ENCODE peak calls at places on chromosome X, in six cellular contexts. One of them, this sample, is unnamed.

GRCh38 chrX:30649859-30650258 is 3.4 kb upstream of the GK start:
- DNase-seq in cardiac muscle cell: peak; percentile 27
- DNase-seq in heart left ventricle: no peak
- DNase-seq in stomach: no peak
- DNase-seq in WTC11: no peak
- DNase-seq in mucosa of descending colon: no peak
- DNase-seq in this sample: peak; percentile 35

GRCh38 chrX:42694260-42694815 is 83.6 kb downstream of the PPP1R2C start:
- DNase-seq in heart left ventricle: no peak
- DNase-seq in mucosa of descending colon: no peak
- DNase-seq in cardiac muscle cell: no peak
- DNase-seq in WTC11: no peak
- DNase-seq in stomach: no peak
- DNase-seq in this sample: no peak

GRCh38 chrX:45592067-45592466 is 391.4 kb upstream of the DIPK2B start:
- DNase-seq in mucosa of descending colon: no peak
- DNase-seq in heart left ventricle: no peak
- DNase-seq in WTC11: no peak
- DNase-seq in cardiac muscle cell: peak; percentile 1
- DNase-seq in stomach: no peak
- DNase-seq in this sample: no peak

GRCh38 chrX:104707042-104707441 is 141.0 kb downstream of the IL1RAPL2 start:
- DNase-seq in cardiac muscle cell: no peak
- DNase-seq in heart left ventricle: no peak
- DNase-seq in WTC11: no peak
- DNase-seq in stomach: no peak
- DNase-seq in mucosa of descending colon: no peak
- DNase-seq in this sample: no peak

GRCh38 chrX:125621588-125621927 is 301.9 kb downstream of the TEX13C start:
- DNase-seq in mucosa of descending colon: no peak
- DNase-seq in WTC11: no peak
- DNase-seq in cardiac muscle cell: no peak
- DNase-seq in stomach: no peak
- DNase-seq in heart left ventricle: no peak
- DNase-seq in this sample: no peak

GRCh38 chrX:54540289-54540688 is 10.3 kb downstream of the GNL3L start:
- DNase-seq in mucosa of descending colon: no peak
- DNase-seq in WTC11: no peak
- DNase-seq in cardiac muscle cell: peak; percentile 53
- DNase-seq in stomach: no peak
- DNase-seq in heart left ventricle: peak; percentile 52
- DNase-seq in this sample: no peak

GRCh38 chrX:140318306-140318705 is 186.6 kb downstream of the SOX3 start:
- DNase-seq in heart left ventricle: no peak
- DNase-seq in WTC11: no peak
- DNase-seq in cardiac muscle cell: no peak
- DNase-seq in stomach: no peak
- DNase-seq in mucosa of descending colon: no peak
- DNase-seq in this sample: no peak

GRCh38 chrX:15301924-15302323 is 13.5 kb downstream of the ASB11 start:
- DNase-seq in mucosa of descending colon: peak; percentile 38
- DNase-seq in stomach: no peak
- DNase-seq in heart left ventricle: peak; percentile 60
- DNase-seq in WTC11: no peak
- DNase-seq in cardiac muscle cell: peak; percentile 36
- DNase-seq in this sample: peak; percentile 19

GRCh38 chrX:152601848-152602616 is 35.7 kb upstream of the GABRQ start:
- DNase-seq in WTC11: peak; percentile 19
- DNase-seq in stomach: no peak
- DNase-seq in cardiac muscle cell: no peak
- DNase-seq in heart left ventricle: no peak
- DNase-seq in mucosa of descending colon: no peak
- DNase-seq in this sample: peak; percentile 1

GRCh38 chrX:108735680-108736508 is 469 bp downstream of the IRS4 start:
- DNase-seq in WTC11: peak; percentile 17
- DNase-seq in mucosa of descending colon: no peak
- DNase-seq in stomach: no peak
- DNase-seq in cardiac muscle cell: peak; percentile 12
- DNase-seq in heart left ventricle: no peak
- DNase-seq in this sample: peak; percentile 8

GRCh38 chrX:136647969-136648368 is at the start of gene CD40LG:
- DNase-seq in cardiac muscle cell: no peak
- DNase-seq in heart left ventricle: no peak
- DNase-seq in mucosa of descending colon: no peak
- DNase-seq in WTC11: no peak
- DNase-seq in stomach: no peak
- DNase-seq in this sample: no peak

GRCh38 chrX:283115-283845 is 2.1 kb downstream of the PLCXD1 start:
- DNase-seq in WTC11: peak; percentile 94
- DNase-seq in stomach: peak; percentile 90
- DNase-seq in heart left ventricle: peak; percentile 88
- DNase-seq in mucosa of descending colon: peak; percentile 96
- DNase-seq in cardiac muscle cell: peak; percentile 90
- DNase-seq in this sample: peak; percentile 81

GRCh38 chrX:108134724-108135123 is 43.1 kb downstream of the ATG4A start:
- DNase-seq in cardiac muscle cell: no peak
- DNase-seq in stomach: no peak
- DNase-seq in mucosa of descending colon: no peak
- DNase-seq in WTC11: peak; percentile 20
- DNase-seq in heart left ventricle: no peak
- DNase-seq in this sample: no peak

GRCh38 chrX:17802756-17803155 is 58.3 kb downstream of the RAI2 start:
- DNase-seq in WTC11: no peak
- DNase-seq in mucosa of descending colon: no peak
- DNase-seq in stomach: no peak
- DNase-seq in cardiac muscle cell: no peak
- DNase-seq in heart left ventricle: no peak
- DNase-seq in this sample: no peak

GRCh38 chrX:96373047-96373355 is 311.6 kb upstream of the DIAPH2 start:
- DNase-seq in cardiac muscle cell: no peak
- DNase-seq in stomach: no peak
- DNase-seq in mucosa of descending colon: no peak
- DNase-seq in heart left ventricle: no peak
- DNase-seq in WTC11: no peak
- DNase-seq in this sample: no peak

GRCh38 chrX:24506082-24506481 is 41.0 kb downstream of the PDK3 start:
- DNase-seq in cardiac muscle cell: peak; percentile 11
- DNase-seq in mucosa of descending colon: no peak
- DNase-seq in WTC11: no peak
- DNase-seq in stomach: no peak
- DNase-seq in heart left ventricle: no peak
- DNase-seq in this sample: no peak

GRCh38 chrX:74422576-74423288 is 1.4 kb downstream of the SLC16A2 start:
- DNase-seq in mucosa of descending colon: peak; percentile 21
- DNase-seq in cardiac muscle cell: peak; percentile 78
- DNase-seq in WTC11: peak; percentile 70
- DNase-seq in heart left ventricle: peak; percentile 70
- DNase-seq in stomach: peak; percentile 59
- DNase-seq in this sample: peak; percentile 1

GRCh38 chrX:134743121-134743520 is 84.8 kb upstream of the PLAC1 start:
- DNase-seq in stomach: no peak
- DNase-seq in cardiac muscle cell: peak; percentile 34
- DNase-seq in WTC11: no peak
- DNase-seq in mucosa of descending colon: no peak
- DNase-seq in heart left ventricle: no peak
- DNase-seq in this sample: no peak

GRCh38 chrX:11374570-11374969 is 81.4 kb downstream of the AMELX start:
- DNase-seq in WTC11: no peak
- DNase-seq in stomach: no peak
- DNase-seq in heart left ventricle: no peak
- DNase-seq in mucosa of descending colon: no peak
- DNase-seq in cardiac muscle cell: no peak
- DNase-seq in this sample: no peak

GRCh38 chrX:23478561-23478960 is 143.9 kb downstream of the PTCHD1 start:
- DNase-seq in stomach: no peak
- DNase-seq in WTC11: no peak
- DNase-seq in mucosa of descending colon: no peak
- DNase-seq in cardiac muscle cell: no peak
- DNase-seq in heart left ventricle: no peak
- DNase-seq in this sample: no peak

GRCh38 chrX:30504309-30504708 is 73.3 kb downstream of the TASL start:
- DNase-seq in WTC11: no peak
- DNase-seq in stomach: no peak
- DNase-seq in mucosa of descending colon: no peak
- DNase-seq in heart left ventricle: no peak
- DNase-seq in cardiac muscle cell: peak; percentile 49
- DNase-seq in this sample: no peak

GRCh38 chrX:107773906-107774435 is 1.6 kb downstream of the TSC22D3 start:
- DNase-seq in mucosa of descending colon: no peak
- DNase-seq in heart left ventricle: no peak
- DNase-seq in cardiac muscle cell: no peak
- DNase-seq in stomach: no peak
- DNase-seq in WTC11: no peak
- DNase-seq in this sample: no peak

GRCh38 chrX:137033774-137034507 is at the start of gene GPR101:
- DNase-seq in cardiac muscle cell: no peak
- DNase-seq in WTC11: no peak
- DNase-seq in mucosa of descending colon: no peak
- DNase-seq in stomach: no peak
- DNase-seq in heart left ventricle: no peak
- DNase-seq in this sample: no peak

GRCh38 chrX:79133897-79134296 is 10.6 kb upstream of the GPR174 start:
- DNase-seq in WTC11: no peak
- DNase-seq in stomach: no peak
- DNase-seq in mucosa of descending colon: no peak
- DNase-seq in heart left ventricle: no peak
- DNase-seq in cardiac muscle cell: no peak
- DNase-seq in this sample: no peak

GRCh38 chrX:46967547-46967946 is 55.3 kb downstream of the JADE3 start:
- DNase-seq in mucosa of descending colon: no peak
- DNase-seq in stomach: no peak
- DNase-seq in heart left ventricle: no peak
- DNase-seq in cardiac muscle cell: no peak
- DNase-seq in WTC11: no peak
- DNase-seq in this sample: no peak

GRCh38 chrX:77953708-77954107 is 15.7 kb downstream of the PGAM4 start:
- DNase-seq in heart left ventricle: no peak
- DNase-seq in cardiac muscle cell: peak; percentile 3
- DNase-seq in stomach: no peak
- DNase-seq in WTC11: no peak
- DNase-seq in mucosa of descending colon: peak; percentile 21
- DNase-seq in this sample: no peak

GRCh38 chrX:67596839-67597790 is 53.3 kb downstream of the AR start:
- DNase-seq in WTC11: no peak
- DNase-seq in cardiac muscle cell: no peak
- DNase-seq in mucosa of descending colon: no peak
- DNase-seq in heart left ventricle: no peak
- DNase-seq in stomach: no peak
- DNase-seq in this sample: no peak

GRCh38 chrX:9153299-9153698 is 119.4 kb upstream of the FAM9B start:
- DNase-seq in mucosa of descending colon: no peak
- DNase-seq in heart left ventricle: no peak
- DNase-seq in WTC11: no peak
- DNase-seq in stomach: no peak
- DNase-seq in cardiac muscle cell: peak; percentile 58
- DNase-seq in this sample: no peak

GRCh38 chrX:102930990-102931756 is 5.9 kb upstream of the RAB40AL start:
- DNase-seq in stomach: no peak
- DNase-seq in mucosa of descending colon: no peak
- DNase-seq in WTC11: no peak
- DNase-seq in heart left ventricle: no peak
- DNase-seq in cardiac muscle cell: no peak
- DNase-seq in this sample: no peak

GRCh38 chrX:34332336-34332735 is 200.2 kb upstream of the FAM47A start:
- DNase-seq in heart left ventricle: no peak
- DNase-seq in stomach: no peak
- DNase-seq in WTC11: no peak
- DNase-seq in cardiac muscle cell: no peak
- DNase-seq in mucosa of descending colon: no peak
- DNase-seq in this sample: no peak
- TF ChIP-seq CTCF in heart left ventricle: peak; percentile 7
- TF ChIP-seq CTCF in stomach: no peak
- TF ChIP-seq CTCF in WTC11: no peak
- TF ChIP-seq CTCF in cardiac muscle cell: peak; percentile 23
- TF ChIP-seq CTCF in mucosa of descending colon: no peak
- TF ChIP-seq CTCF in this sample: no peak

DNA sequence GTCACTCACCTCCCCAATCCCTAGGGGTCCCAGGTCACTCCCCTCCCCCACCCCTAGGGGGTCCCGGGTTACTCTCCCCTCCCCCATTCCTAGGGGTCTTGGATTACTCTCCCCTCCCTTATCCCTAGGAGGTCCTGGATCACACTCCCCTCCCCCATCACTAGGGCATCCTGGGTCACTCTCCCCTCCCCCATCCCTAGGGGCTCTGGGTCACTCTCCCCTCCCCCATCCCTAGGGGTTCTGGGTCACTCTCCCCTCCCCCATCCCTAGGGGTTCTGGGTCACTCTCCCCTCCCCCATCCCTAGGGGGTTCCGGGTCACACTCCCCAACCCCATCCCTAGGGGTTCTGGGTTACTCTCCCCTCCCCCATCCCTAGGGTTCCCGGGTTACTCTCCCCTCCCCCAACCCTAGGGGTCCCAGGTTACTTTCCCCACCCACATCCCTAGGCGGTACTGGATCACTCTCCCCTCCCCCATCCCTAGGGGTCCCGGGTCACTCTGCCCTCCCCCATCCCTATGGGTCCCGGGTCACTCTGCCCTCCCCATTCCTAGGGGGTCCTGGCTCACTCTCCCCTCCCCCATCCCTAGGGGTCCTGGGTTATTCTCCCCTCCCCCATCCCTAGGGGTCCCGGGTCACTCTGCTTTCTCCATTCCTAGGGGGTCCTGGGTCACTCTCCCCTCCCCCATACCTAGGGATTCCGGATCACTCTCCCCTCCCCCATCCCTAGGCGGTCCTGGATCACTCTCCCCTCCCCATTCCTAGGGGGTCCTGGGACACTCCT is 2.1 kb downstream of the ASMTL start:
- DNase-seq in stomach: no peak
- DNase-seq in heart left ventricle: no peak
- DNase-seq in WTC11: no peak
- DNase-seq in mucosa of descending colon: peak; percentile 24
- DNase-seq in cardiac muscle cell: no peak
- DNase-seq in this sample: no peak
- TF ChIP-seq CTCF in stomach: no peak
- TF ChIP-seq CTCF in heart left ventricle: no peak
- TF ChIP-seq CTCF in WTC11: no peak
- TF ChIP-seq CTCF in mucosa of descending colon: no peak
- TF ChIP-seq CTCF in cardiac muscle cell: no peak
- TF ChIP-seq CTCF in this sample: no peak

DNA sequence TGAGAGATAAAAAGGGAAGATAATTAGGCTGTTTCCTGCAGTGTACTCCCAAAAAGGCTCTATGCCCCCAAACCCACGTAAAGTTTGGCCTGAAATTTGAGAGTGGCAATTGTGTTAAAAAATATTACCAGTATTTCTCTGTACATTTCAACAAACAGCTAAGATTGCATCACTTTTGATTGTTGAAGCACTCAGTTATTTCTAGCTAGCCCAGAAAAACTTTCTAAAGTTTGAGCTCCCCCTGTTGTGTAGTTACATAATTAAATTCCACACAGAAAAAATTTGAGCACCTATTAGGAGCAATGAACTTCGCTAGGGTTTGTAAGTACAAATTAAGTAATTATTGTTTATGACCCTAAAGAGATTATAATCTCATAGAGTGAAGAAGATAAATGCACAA is 109.4 kb downstream of the DLG3 start:
- DNase-seq in heart left ventricle: no peak
- DNase-seq in WTC11: no peak
- DNase-seq in stomach: no peak
- DNase-seq in mucosa of descending colon: no peak
- DNase-seq in cardiac muscle cell: peak; percentile 58
- DNase-seq in this sample: no peak
- TF ChIP-seq CTCF in heart left ventricle: peak; percentile 7
- TF ChIP-seq CTCF in WTC11: no peak
- TF ChIP-seq CTCF in stomach: no peak
- TF ChIP-seq CTCF in mucosa of descending colon: no peak
- TF ChIP-seq CTCF in cardiac muscle cell: peak; percentile 22
- TF ChIP-seq CTCF in this sample: peak; percentile 18

GRCh38 chrX:150680974-150681373 is 12.2 kb upstream of the MTMR1 start:
- DNase-seq in stomach: no peak
- DNase-seq in cardiac muscle cell: peak; percentile 29
- DNase-seq in mucosa of descending colon: no peak
- DNase-seq in WTC11: no peak
- DNase-seq in heart left ventricle: no peak
- DNase-seq in this sample: peak; percentile 26
- TF ChIP-seq CTCF in stomach: no peak
- TF ChIP-seq CTCF in cardiac muscle cell: peak; percentile 38
- TF ChIP-seq CTCF in mucosa of descending colon: no peak
- TF ChIP-seq CTCF in WTC11: peak; percentile 12
- TF ChIP-seq CTCF in heart left ventricle: peak; percentile 38
- TF ChIP-seq CTCF in this sample: peak; percentile 22

This sample was measured in Calu3.